ENCODE peak calls at places on chromosomes 4 and X, in nine cellular contexts. S, L, N, U, A, C, D, K and Q are unnamed samples.

GRCh38 chr4:14916554-14917304 is 85.6 kb upstream of the CPEB2 start:
- DNase-seq in S (no peak), L (no peak), N (no peak), U (peak; percentile 41), A (no peak), C (no peak), D (no peak), K (no peak), Q (peak; percentile 80)

GRCh38 chr4:37631551-37631950 is 54.6 kb downstream of the RELL1 start:
- DNase-seq in S (no peak), L (peak; percentile 35), N (peak; percentile 70), U (no peak), A (no peak), C (no peak), D (no peak), K (no peak), Q (peak; percentile 74)

GRCh38 chr4:36414248-36414647 is 132.8 kb downstream of the DTHD1 start:
- DNase-seq in S (no peak), L (no peak), N (no peak), U (no peak), A (no peak), C (no peak), D (no peak), K (no peak), Q (peak; percentile 0)

GRCh38 chr4:107148922-107149321 is 112.8 kb upstream of the DKK2 start:
- DNase-seq in S (no peak), L (no peak), N (no peak), U (no peak), A (no peak), C (no peak), D (no peak), K (no peak), Q (no peak)

GRCh38 chr4:148112231-148112982 is 329.8 kb downstream of the NR3C2 start:
- DNase-seq in S (peak; percentile 8), L (no peak), N (no peak), U (peak; percentile 21), A (no peak), C (no peak), D (no peak), K (no peak), Q (peak; percentile 43)

GRCh38 chr4:75514949-75515612 is 808 bp downstream of the THAP6 start:
- DNase-seq in S (no peak), L (no peak), N (no peak), U (no peak), A (no peak), C (no peak), D (no peak), K (no peak), Q (no peak)

GRCh38 chr4:183729430-183730328 is 70.6 kb downstream of the TRAPPC11 start:
- DNase-seq in S (no peak), L (no peak), N (no peak), U (no peak), A (no peak), C (no peak), D (no peak), K (no peak), Q (peak; percentile 12)

GRCh38 chr4:6296026-6296425 is 26.4 kb downstream of the WFS1 start:
- DNase-seq in S (no peak), L (no peak), N (no peak), U (no peak), A (no peak), C (no peak), D (no peak), K (no peak), Q (no peak)

GRCh38 chr4:89254847-89255246 is 52.8 kb downstream of the GPRIN3 start:
- DNase-seq in S (peak; percentile 12), L (peak; percentile 39), N (no peak), U (no peak), A (no peak), C (no peak), D (no peak), K (no peak), Q (peak; percentile 46)

GRCh38 chr4:22439947-22440346 is 75.9 kb downstream of the ADGRA3 start:
- DNase-seq in S (no peak), L (no peak), N (no peak), U (no peak), A (no peak), C (no peak), D (no peak), K (no peak), Q (no peak)

GRCh38 chr4:14078311-14078710 is 450.8 kb upstream of the BOD1L1 start:
- DNase-seq in S (no peak), L (no peak), N (no peak), U (no peak), A (no peak), C (no peak), D (no peak), K (no peak), Q (no peak)

GRCh38 chr4:151045907-151046306 is 30.8 kb upstream of the LRBA start:
- DNase-seq in S (no peak), L (no peak), N (no peak), U (no peak), A (no peak), C (no peak), D (no peak), K (no peak), Q (no peak)

GRCh38 chr4:26441110-26441509 is 49.2 kb downstream of the CCKAR start:
- DNase-seq in S (no peak), L (no peak), N (peak; percentile 41), U (no peak), A (no peak), C (no peak), D (no peak), K (no peak), Q (peak; percentile 47)

GRCh38 chr4:577499-578450 is 1.7 kb upstream of the TMEM271 start:
- DNase-seq in S (peak; percentile 39), L (no peak), N (no peak), U (no peak), A (no peak), C (no peak), D (no peak), K (no peak), Q (no peak)

GRCh38 chrX:40108084-40108958 is 10.6 kb upstream of the BCOR start:
- DNase-seq in S (no peak), L (peak; percentile 49), N (peak; percentile 61), U (no peak), A (peak; percentile 84), C (peak; percentile 68), D (no peak), K (no peak), Q (no peak)

GRCh38 chrX:20260885-20261284 is 5.8 kb downstream of the RPS6KA3 start:
- DNase-seq in S (no peak), L (no peak), N (no peak), U (no peak), A (no peak), C (no peak), D (no peak), K (no peak), Q (no peak)

GRCh38 chr4:185211035-185211434 is 1.6 kb downstream of the SNX25 start:
- DNase-seq in S (no peak), L (no peak), N (no peak), U (no peak), A (no peak), C (no peak), D (no peak), K (no peak), Q (no peak)

GRCh38 chr4:68577590-68577989 is 1.5 kb upstream of the UGT2B17 start:
- DNase-seq in S (no peak), L (no peak), N (no peak), U (no peak), A (no peak), C (no peak), D (no peak), K (no peak), Q (no peak)
- TF ChIP-seq CTCF in S (no peak), L (no peak), N (no peak), U (no peak), A (no peak), C (no peak), D (no peak), K (no peak), Q (no peak)

GRCh38 chrX:125205084-125205917 is 114.4 kb upstream of the TEX13C start:
- DNase-seq in S (peak; percentile 59), L (peak; percentile 33), N (no peak), U (no peak), A (peak; percentile 78), C (peak; percentile 61), D (peak; percentile 34), K (no peak), Q (no peak)
- H3K4me3 ChIP-seq in S (peak overlapping the region; percentile 33), L (peak overlapping the region; percentile 37), N (peak overlapping the region; percentile 33), U (no peak overlapping the region), A (peak overlapping the region; percentile 55), C (peak overlapping the region; percentile 49), D (no peak overlapping the region), K (peak overlapping the region; percentile 71), Q (no peak overlapping the region)

DNA sequence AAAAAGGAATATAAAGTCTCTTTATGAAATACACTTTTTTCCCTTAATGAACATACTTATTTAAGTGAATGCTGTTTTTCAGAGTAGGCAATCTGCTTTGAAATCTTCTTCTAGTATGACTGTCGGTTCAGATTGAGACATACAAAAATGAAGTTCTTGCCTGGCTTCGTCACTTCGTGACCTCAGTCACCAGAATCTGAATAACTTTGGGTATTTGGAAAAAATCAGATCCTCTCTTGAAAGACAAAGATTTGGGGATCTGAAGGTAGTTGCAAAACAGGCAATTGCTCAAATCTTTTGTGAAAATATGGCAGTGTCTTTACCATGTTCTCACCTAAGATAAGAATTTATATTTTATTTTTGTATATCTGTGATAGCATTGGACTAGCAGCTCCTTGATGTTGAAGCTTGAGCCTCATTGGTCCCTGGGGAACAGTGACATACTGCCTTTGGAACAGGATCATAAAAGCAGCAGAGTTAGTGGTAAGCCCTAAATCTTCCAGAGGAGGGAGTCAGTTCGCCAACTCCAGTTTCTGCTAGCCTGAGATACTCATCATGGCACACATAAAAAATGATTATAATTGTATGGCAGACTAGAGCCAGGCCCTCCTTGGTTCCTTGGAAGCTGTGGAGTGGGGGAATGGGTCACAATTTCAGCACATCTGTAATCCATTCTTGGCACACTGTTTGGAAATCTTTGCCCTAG is 4.9 kb downstream of the ARFIP1 start:
- DNase-seq in S (no peak), L (no peak), N (no peak), U (no peak), A (no peak), C (no peak), D (no peak), K (no peak), Q (peak; percentile 54)
- TF ChIP-seq CTCF in S (no peak), L (no peak), N (no peak), U (peak; percentile 28), A (no peak), C (no peak), D (no peak), K (no peak), Q (peak; percentile 11)

GRCh38 chr4:139454646-139455045 is 725 bp downstream of the RAB33B start:
- DNase-seq in S (no peak), L (no peak), N (no peak), U (no peak), A (no peak), C (no peak), D (no peak), K (no peak), Q (peak; percentile 10)
- H3K4me3 ChIP-seq in S (peak overlapping the region; percentile 100), L (peak overlapping the region; percentile 87), N (peak overlapping the region; percentile 94), U (peak overlapping the region; percentile 85), A (peak overlapping the region; percentile 78), C (peak overlapping the region; percentile 87), D (peak overlapping the region; percentile 92), K (peak overlapping the region; percentile 93), Q (peak overlapping the region; percentile 96)

GRCh38 chr4:54945838-54946237 is 179.6 kb downstream of the KDR start:
- DNase-seq in S (no peak), L (no peak), N (no peak), U (no peak), A (no peak), C (no peak), D (no peak), K (no peak), Q (peak; percentile 13)
- TF ChIP-seq CTCF in S (no peak), L (no peak), N (no peak), U (no peak), A (no peak), C (no peak), D (no peak), K (no peak), Q (peak; percentile 5)